ENCODE peak calls at places on chromosomes 5 and 9, in eight cellular contexts. One of them, this sample, is unnamed.

GRCh38 chr9:4499917-4500316 is 9.6 kb downstream of the SLC1A1 start:
- DNase-seq in RPMI7951: no peak
- DNase-seq in stimulated activated CD4-positive, alpha-beta T cell treated with anti-CD3 and anti-CD28 coated beads, TNF-alpha, amount 100 ng/mL, for 48 hours: no peak
- DNase-seq in pulmonary artery endothelial cell: no peak
- DNase-seq in activated CD4-positive, alpha-beta T cell treated with anti-CD3 and anti-CD28 coated beads, Interleukin-2, amount 50 U/mL, for 48 hours: no peak
- DNase-seq in activated CD4-positive, CD25-positive, alpha-beta regulatory T cell treated with anti-CD3 and anti-CD28 coated beads, Interleukin-2, amount 50 U/mL, for 16 hours: no peak
- DNase-seq in HS-5: no peak
- DNase-seq in heart left ventricle: no peak
- DNase-seq in this sample: no peak

GRCh38 chr5:146002491-146002890 is 66.1 kb downstream of the SH3RF2 start:
- DNase-seq in RPMI7951: no peak
- DNase-seq in pulmonary artery endothelial cell: no peak
- DNase-seq in heart left ventricle: no peak
- DNase-seq in activated CD4-positive, CD25-positive, alpha-beta regulatory T cell treated with anti-CD3 and anti-CD28 coated beads, Interleukin-2, amount 50 U/mL, for 16 hours: no peak
- DNase-seq in activated CD4-positive, alpha-beta T cell treated with anti-CD3 and anti-CD28 coated beads, Interleukin-2, amount 50 U/mL, for 48 hours: no peak
- DNase-seq in stimulated activated CD4-positive, alpha-beta T cell treated with anti-CD3 and anti-CD28 coated beads, TNF-alpha, amount 100 ng/mL, for 48 hours: no peak
- DNase-seq in HS-5: no peak
- DNase-seq in this sample: no peak

GRCh38 chr9:68844623-68845612 is 139.9 kb downstream of the PIP5K1B start:
- DNase-seq in RPMI7951: peak; percentile 14
- DNase-seq in stimulated activated CD4-positive, alpha-beta T cell treated with anti-CD3 and anti-CD28 coated beads, TNF-alpha, amount 100 ng/mL, for 48 hours: no peak
- DNase-seq in pulmonary artery endothelial cell: no peak
- DNase-seq in activated CD4-positive, CD25-positive, alpha-beta regulatory T cell treated with anti-CD3 and anti-CD28 coated beads, Interleukin-2, amount 50 U/mL, for 16 hours: no peak
- DNase-seq in heart left ventricle: no peak
- DNase-seq in activated CD4-positive, alpha-beta T cell treated with anti-CD3 and anti-CD28 coated beads, Interleukin-2, amount 50 U/mL, for 48 hours: peak; percentile 25
- DNase-seq in HS-5: no peak
- DNase-seq in this sample: no peak

GRCh38 chr5:83340511-83340918 is 131.0 kb upstream of the VCAN start:
- DNase-seq in HS-5: no peak
- DNase-seq in heart left ventricle: no peak
- DNase-seq in activated CD4-positive, alpha-beta T cell treated with anti-CD3 and anti-CD28 coated beads, Interleukin-2, amount 50 U/mL, for 48 hours: no peak
- DNase-seq in pulmonary artery endothelial cell: no peak
- DNase-seq in stimulated activated CD4-positive, alpha-beta T cell treated with anti-CD3 and anti-CD28 coated beads, TNF-alpha, amount 100 ng/mL, for 48 hours: no peak
- DNase-seq in activated CD4-positive, CD25-positive, alpha-beta regulatory T cell treated with anti-CD3 and anti-CD28 coated beads, Interleukin-2, amount 50 U/mL, for 16 hours: no peak
- DNase-seq in RPMI7951: no peak
- DNase-seq in this sample: no peak

GRCh38 chr9:133772581-133772980 is 34.4 kb upstream of the SARDH start:
- DNase-seq in HS-5: no peak
- DNase-seq in pulmonary artery endothelial cell: no peak
- DNase-seq in activated CD4-positive, CD25-positive, alpha-beta regulatory T cell treated with anti-CD3 and anti-CD28 coated beads, Interleukin-2, amount 50 U/mL, for 16 hours: no peak
- DNase-seq in stimulated activated CD4-positive, alpha-beta T cell treated with anti-CD3 and anti-CD28 coated beads, TNF-alpha, amount 100 ng/mL, for 48 hours: no peak
- DNase-seq in RPMI7951: no peak
- DNase-seq in heart left ventricle: peak; percentile 15
- DNase-seq in activated CD4-positive, alpha-beta T cell treated with anti-CD3 and anti-CD28 coated beads, Interleukin-2, amount 50 U/mL, for 48 hours: no peak
- DNase-seq in this sample: no peak

GRCh38 chr9:130101963-130102362 is 48.3 kb downstream of the GPR107 start:
- DNase-seq in RPMI7951: no peak
- DNase-seq in HS-5: no peak
- DNase-seq in activated CD4-positive, alpha-beta T cell treated with anti-CD3 and anti-CD28 coated beads, Interleukin-2, amount 50 U/mL, for 48 hours: no peak
- DNase-seq in stimulated activated CD4-positive, alpha-beta T cell treated with anti-CD3 and anti-CD28 coated beads, TNF-alpha, amount 100 ng/mL, for 48 hours: no peak
- DNase-seq in activated CD4-positive, CD25-positive, alpha-beta regulatory T cell treated with anti-CD3 and anti-CD28 coated beads, Interleukin-2, amount 50 U/mL, for 16 hours: no peak
- DNase-seq in pulmonary artery endothelial cell: no peak
- DNase-seq in heart left ventricle: no peak
- DNase-seq in this sample: no peak

GRCh38 chr5:133944263-133945230 is 23.9 kb downstream of the C5orf15 start:
- DNase-seq in activated CD4-positive, alpha-beta T cell treated with anti-CD3 and anti-CD28 coated beads, Interleukin-2, amount 50 U/mL, for 48 hours: peak; percentile 73
- DNase-seq in HS-5: no peak
- DNase-seq in heart left ventricle: peak; percentile 41
- DNase-seq in activated CD4-positive, CD25-positive, alpha-beta regulatory T cell treated with anti-CD3 and anti-CD28 coated beads, Interleukin-2, amount 50 U/mL, for 16 hours: no peak
- DNase-seq in stimulated activated CD4-positive, alpha-beta T cell treated with anti-CD3 and anti-CD28 coated beads, TNF-alpha, amount 100 ng/mL, for 48 hours: peak; percentile 38
- DNase-seq in RPMI7951: peak; percentile 47
- DNase-seq in pulmonary artery endothelial cell: no peak
- DNase-seq in this sample: peak; percentile 80

GRCh38 chr5:119418782-119419101 is 33.6 kb upstream of the HSD17B4 start:
- DNase-seq in RPMI7951: no peak
- DNase-seq in stimulated activated CD4-positive, alpha-beta T cell treated with anti-CD3 and anti-CD28 coated beads, TNF-alpha, amount 100 ng/mL, for 48 hours: no peak
- DNase-seq in HS-5: no peak
- DNase-seq in activated CD4-positive, CD25-positive, alpha-beta regulatory T cell treated with anti-CD3 and anti-CD28 coated beads, Interleukin-2, amount 50 U/mL, for 16 hours: no peak
- DNase-seq in activated CD4-positive, alpha-beta T cell treated with anti-CD3 and anti-CD28 coated beads, Interleukin-2, amount 50 U/mL, for 48 hours: no peak
- DNase-seq in pulmonary artery endothelial cell: no peak
- DNase-seq in heart left ventricle: no peak
- DNase-seq in this sample: peak; percentile 41

GRCh38 chr9:112127281-112127680 is 47.8 kb downstream of the SUSD1 start:
- DNase-seq in stimulated activated CD4-positive, alpha-beta T cell treated with anti-CD3 and anti-CD28 coated beads, TNF-alpha, amount 100 ng/mL, for 48 hours: no peak
- DNase-seq in activated CD4-positive, alpha-beta T cell treated with anti-CD3 and anti-CD28 coated beads, Interleukin-2, amount 50 U/mL, for 48 hours: no peak
- DNase-seq in RPMI7951: no peak
- DNase-seq in activated CD4-positive, CD25-positive, alpha-beta regulatory T cell treated with anti-CD3 and anti-CD28 coated beads, Interleukin-2, amount 50 U/mL, for 16 hours: no peak
- DNase-seq in heart left ventricle: no peak
- DNase-seq in pulmonary artery endothelial cell: no peak
- DNase-seq in HS-5: no peak
- DNase-seq in this sample: no peak

GRCh38 chr5:132063090-132063911 is 2.8 kb downstream of the IL3 start:
- DNase-seq in RPMI7951: peak; percentile 52
- DNase-seq in activated CD4-positive, CD25-positive, alpha-beta regulatory T cell treated with anti-CD3 and anti-CD28 coated beads, Interleukin-2, amount 50 U/mL, for 16 hours: peak; percentile 49
- DNase-seq in HS-5: peak; percentile 25
- DNase-seq in activated CD4-positive, alpha-beta T cell treated with anti-CD3 and anti-CD28 coated beads, Interleukin-2, amount 50 U/mL, for 48 hours: peak; percentile 94
- DNase-seq in pulmonary artery endothelial cell: no peak
- DNase-seq in stimulated activated CD4-positive, alpha-beta T cell treated with anti-CD3 and anti-CD28 coated beads, TNF-alpha, amount 100 ng/mL, for 48 hours: peak; percentile 79
- DNase-seq in heart left ventricle: peak; percentile 63
- DNase-seq in this sample: peak; percentile 73

GRCh38 chr9:93893899-93894690 is 61.1 kb downstream of the BARX1 start:
- DNase-seq in HS-5: no peak
- DNase-seq in stimulated activated CD4-positive, alpha-beta T cell treated with anti-CD3 and anti-CD28 coated beads, TNF-alpha, amount 100 ng/mL, for 48 hours: no peak
- DNase-seq in RPMI7951: no peak
- DNase-seq in activated CD4-positive, CD25-positive, alpha-beta regulatory T cell treated with anti-CD3 and anti-CD28 coated beads, Interleukin-2, amount 50 U/mL, for 16 hours: no peak
- DNase-seq in pulmonary artery endothelial cell: no peak
- DNase-seq in heart left ventricle: no peak
- DNase-seq in activated CD4-positive, alpha-beta T cell treated with anti-CD3 and anti-CD28 coated beads, Interleukin-2, amount 50 U/mL, for 48 hours: no peak
- DNase-seq in this sample: no peak

GRCh38 chr5:180084638-180085561 is 13.3 kb upstream of the RNF130 start:
- DNase-seq in activated CD4-positive, alpha-beta T cell treated with anti-CD3 and anti-CD28 coated beads, Interleukin-2, amount 50 U/mL, for 48 hours: no peak
- DNase-seq in heart left ventricle: no peak
- DNase-seq in stimulated activated CD4-positive, alpha-beta T cell treated with anti-CD3 and anti-CD28 coated beads, TNF-alpha, amount 100 ng/mL, for 48 hours: no peak
- DNase-seq in HS-5: no peak
- DNase-seq in pulmonary artery endothelial cell: no peak
- DNase-seq in RPMI7951: no peak
- DNase-seq in activated CD4-positive, CD25-positive, alpha-beta regulatory T cell treated with anti-CD3 and anti-CD28 coated beads, Interleukin-2, amount 50 U/mL, for 16 hours: no peak
- DNase-seq in this sample: no peak

GRCh38 chr9:131657456-131657855 is 82.4 kb downstream of the RAPGEF1 start:
- DNase-seq in activated CD4-positive, alpha-beta T cell treated with anti-CD3 and anti-CD28 coated beads, Interleukin-2, amount 50 U/mL, for 48 hours: no peak
- DNase-seq in pulmonary artery endothelial cell: no peak
- DNase-seq in activated CD4-positive, CD25-positive, alpha-beta regulatory T cell treated with anti-CD3 and anti-CD28 coated beads, Interleukin-2, amount 50 U/mL, for 16 hours: no peak
- DNase-seq in heart left ventricle: no peak
- DNase-seq in stimulated activated CD4-positive, alpha-beta T cell treated with anti-CD3 and anti-CD28 coated beads, TNF-alpha, amount 100 ng/mL, for 48 hours: no peak
- DNase-seq in RPMI7951: peak; percentile 75
- DNase-seq in HS-5: no peak
- DNase-seq in this sample: peak; percentile 21

GRCh38 chr9:124199474-124199873 is 58.3 kb upstream of the NEK6 start:
- DNase-seq in stimulated activated CD4-positive, alpha-beta T cell treated with anti-CD3 and anti-CD28 coated beads, TNF-alpha, amount 100 ng/mL, for 48 hours: no peak
- DNase-seq in pulmonary artery endothelial cell: no peak
- DNase-seq in RPMI7951: no peak
- DNase-seq in HS-5: no peak
- DNase-seq in activated CD4-positive, CD25-positive, alpha-beta regulatory T cell treated with anti-CD3 and anti-CD28 coated beads, Interleukin-2, amount 50 U/mL, for 16 hours: no peak
- DNase-seq in heart left ventricle: no peak
- DNase-seq in activated CD4-positive, alpha-beta T cell treated with anti-CD3 and anti-CD28 coated beads, Interleukin-2, amount 50 U/mL, for 48 hours: no peak
- DNase-seq in this sample: no peak

GRCh38 chr9:14661421-14662059 is 31.7 kb downstream of the ZDHHC21 start:
- DNase-seq in heart left ventricle: no peak
- DNase-seq in pulmonary artery endothelial cell: no peak
- DNase-seq in activated CD4-positive, CD25-positive, alpha-beta regulatory T cell treated with anti-CD3 and anti-CD28 coated beads, Interleukin-2, amount 50 U/mL, for 16 hours: no peak
- DNase-seq in activated CD4-positive, alpha-beta T cell treated with anti-CD3 and anti-CD28 coated beads, Interleukin-2, amount 50 U/mL, for 48 hours: no peak
- DNase-seq in RPMI7951: peak; percentile 6
- DNase-seq in stimulated activated CD4-positive, alpha-beta T cell treated with anti-CD3 and anti-CD28 coated beads, TNF-alpha, amount 100 ng/mL, for 48 hours: no peak
- DNase-seq in HS-5: no peak
- DNase-seq in this sample: peak; percentile 4

GRCh38 chr9:129166962-129167557 is 11.0 kb downstream of the IER5L start:
- DNase-seq in activated CD4-positive, CD25-positive, alpha-beta regulatory T cell treated with anti-CD3 and anti-CD28 coated beads, Interleukin-2, amount 50 U/mL, for 16 hours: no peak
- DNase-seq in activated CD4-positive, alpha-beta T cell treated with anti-CD3 and anti-CD28 coated beads, Interleukin-2, amount 50 U/mL, for 48 hours: peak; percentile 37
- DNase-seq in heart left ventricle: peak; percentile 70
- DNase-seq in pulmonary artery endothelial cell: no peak
- DNase-seq in HS-5: no peak
- DNase-seq in RPMI7951: peak; percentile 80
- DNase-seq in stimulated activated CD4-positive, alpha-beta T cell treated with anti-CD3 and anti-CD28 coated beads, TNF-alpha, amount 100 ng/mL, for 48 hours: peak; percentile 15
- DNase-seq in this sample: peak; percentile 80

GRCh38 chr9:114475412-114476136 is 29.7 kb downstream of the WHRN start:
- DNase-seq in stimulated activated CD4-positive, alpha-beta T cell treated with anti-CD3 and anti-CD28 coated beads, TNF-alpha, amount 100 ng/mL, for 48 hours: no peak
- DNase-seq in heart left ventricle: no peak
- DNase-seq in activated CD4-positive, CD25-positive, alpha-beta regulatory T cell treated with anti-CD3 and anti-CD28 coated beads, Interleukin-2, amount 50 U/mL, for 16 hours: no peak
- DNase-seq in pulmonary artery endothelial cell: no peak
- DNase-seq in HS-5: no peak
- DNase-seq in activated CD4-positive, alpha-beta T cell treated with anti-CD3 and anti-CD28 coated beads, Interleukin-2, amount 50 U/mL, for 48 hours: no peak
- DNase-seq in RPMI7951: no peak
- DNase-seq in this sample: no peak

GRCh38 chr5:31981361-31981955 is 192.7 kb downstream of the GOLPH3 start:
- DNase-seq in heart left ventricle: no peak
- DNase-seq in activated CD4-positive, alpha-beta T cell treated with anti-CD3 and anti-CD28 coated beads, Interleukin-2, amount 50 U/mL, for 48 hours: no peak
- DNase-seq in HS-5: no peak
- DNase-seq in stimulated activated CD4-positive, alpha-beta T cell treated with anti-CD3 and anti-CD28 coated beads, TNF-alpha, amount 100 ng/mL, for 48 hours: no peak
- DNase-seq in RPMI7951: no peak
- DNase-seq in pulmonary artery endothelial cell: no peak
- DNase-seq in activated CD4-positive, CD25-positive, alpha-beta regulatory T cell treated with anti-CD3 and anti-CD28 coated beads, Interleukin-2, amount 50 U/mL, for 16 hours: no peak
- DNase-seq in this sample: no peak

GRCh38 chr5:94313188-94313587 is 305.2 kb downstream of the KIAA0825 start:
- DNase-seq in HS-5: no peak
- DNase-seq in heart left ventricle: no peak
- DNase-seq in activated CD4-positive, alpha-beta T cell treated with anti-CD3 and anti-CD28 coated beads, Interleukin-2, amount 50 U/mL, for 48 hours: no peak
- DNase-seq in RPMI7951: no peak
- DNase-seq in activated CD4-positive, CD25-positive, alpha-beta regulatory T cell treated with anti-CD3 and anti-CD28 coated beads, Interleukin-2, amount 50 U/mL, for 16 hours: no peak
- DNase-seq in pulmonary artery endothelial cell: no peak
- DNase-seq in stimulated activated CD4-positive, alpha-beta T cell treated with anti-CD3 and anti-CD28 coated beads, TNF-alpha, amount 100 ng/mL, for 48 hours: no peak
- DNase-seq in this sample: no peak

GRCh38 chr9:89701221-89701798 is 96.5 kb downstream of the GADD45G start:
- DNase-seq in RPMI7951: no peak
- DNase-seq in heart left ventricle: no peak
- DNase-seq in HS-5: no peak
- DNase-seq in pulmonary artery endothelial cell: no peak
- DNase-seq in activated CD4-positive, alpha-beta T cell treated with anti-CD3 and anti-CD28 coated beads, Interleukin-2, amount 50 U/mL, for 48 hours: peak; percentile 84
- DNase-seq in activated CD4-positive, CD25-positive, alpha-beta regulatory T cell treated with anti-CD3 and anti-CD28 coated beads, Interleukin-2, amount 50 U/mL, for 16 hours: peak; percentile 26
- DNase-seq in stimulated activated CD4-positive, alpha-beta T cell treated with anti-CD3 and anti-CD28 coated beads, TNF-alpha, amount 100 ng/mL, for 48 hours: peak; percentile 49
- DNase-seq in this sample: no peak

GRCh38 chr5:139747583-139748504 is 47.8 kb upstream of the PSD2 start:
- DNase-seq in pulmonary artery endothelial cell: no peak
- DNase-seq in heart left ventricle: peak; percentile 71
- DNase-seq in RPMI7951: peak; percentile 45
- DNase-seq in stimulated activated CD4-positive, alpha-beta T cell treated with anti-CD3 and anti-CD28 coated beads, TNF-alpha, amount 100 ng/mL, for 48 hours: peak; percentile 49
- DNase-seq in HS-5: no peak
- DNase-seq in activated CD4-positive, alpha-beta T cell treated with anti-CD3 and anti-CD28 coated beads, Interleukin-2, amount 50 U/mL, for 48 hours: peak; percentile 70
- DNase-seq in activated CD4-positive, CD25-positive, alpha-beta regulatory T cell treated with anti-CD3 and anti-CD28 coated beads, Interleukin-2, amount 50 U/mL, for 16 hours: peak; percentile 5
- DNase-seq in this sample: no peak

GRCh38 chr5:112923148-112923917 is 1.3 kb upstream of the REEP5 start:
- DNase-seq in activated CD4-positive, CD25-positive, alpha-beta regulatory T cell treated with anti-CD3 and anti-CD28 coated beads, Interleukin-2, amount 50 U/mL, for 16 hours: no peak
- DNase-seq in RPMI7951: no peak
- DNase-seq in heart left ventricle: no peak
- DNase-seq in pulmonary artery endothelial cell: no peak
- DNase-seq in HS-5: no peak
- DNase-seq in stimulated activated CD4-positive, alpha-beta T cell treated with anti-CD3 and anti-CD28 coated beads, TNF-alpha, amount 100 ng/mL, for 48 hours: no peak
- DNase-seq in activated CD4-positive, alpha-beta T cell treated with anti-CD3 and anti-CD28 coated beads, Interleukin-2, amount 50 U/mL, for 48 hours: no peak
- DNase-seq in this sample: no peak

GRCh38 chr9:119698535-119698934 is 329.3 kb upstream of the BRINP1 start:
- DNase-seq in activated CD4-positive, alpha-beta T cell treated with anti-CD3 and anti-CD28 coated beads, Interleukin-2, amount 50 U/mL, for 48 hours: no peak
- DNase-seq in stimulated activated CD4-positive, alpha-beta T cell treated with anti-CD3 and anti-CD28 coated beads, TNF-alpha, amount 100 ng/mL, for 48 hours: no peak
- DNase-seq in RPMI7951: no peak
- DNase-seq in HS-5: no peak
- DNase-seq in pulmonary artery endothelial cell: no peak
- DNase-seq in heart left ventricle: no peak
- DNase-seq in activated CD4-positive, CD25-positive, alpha-beta regulatory T cell treated with anti-CD3 and anti-CD28 coated beads, Interleukin-2, amount 50 U/mL, for 16 hours: no peak
- DNase-seq in this sample: no peak

GRCh38 chr9:133810556-133811195 is 72.5 kb upstream of the SARDH start:
- DNase-seq in activated CD4-positive, alpha-beta T cell treated with anti-CD3 and anti-CD28 coated beads, Interleukin-2, amount 50 U/mL, for 48 hours: no peak
- DNase-seq in HS-5: no peak
- DNase-seq in heart left ventricle: no peak
- DNase-seq in pulmonary artery endothelial cell: no peak
- DNase-seq in activated CD4-positive, CD25-positive, alpha-beta regulatory T cell treated with anti-CD3 and anti-CD28 coated beads, Interleukin-2, amount 50 U/mL, for 16 hours: no peak
- DNase-seq in stimulated activated CD4-positive, alpha-beta T cell treated with anti-CD3 and anti-CD28 coated beads, TNF-alpha, amount 100 ng/mL, for 48 hours: no peak
- DNase-seq in RPMI7951: no peak
- DNase-seq in this sample: no peak

GRCh38 chr9:113991714-113992113 is 86.4 kb downstream of the AMBP start:
- DNase-seq in pulmonary artery endothelial cell: no peak
- DNase-seq in stimulated activated CD4-positive, alpha-beta T cell treated with anti-CD3 and anti-CD28 coated beads, TNF-alpha, amount 100 ng/mL, for 48 hours: no peak
- DNase-seq in activated CD4-positive, alpha-beta T cell treated with anti-CD3 and anti-CD28 coated beads, Interleukin-2, amount 50 U/mL, for 48 hours: no peak
- DNase-seq in HS-5: no peak
- DNase-seq in heart left ventricle: no peak
- DNase-seq in RPMI7951: no peak
- DNase-seq in activated CD4-positive, CD25-positive, alpha-beta regulatory T cell treated with anti-CD3 and anti-CD28 coated beads, Interleukin-2, amount 50 U/mL, for 16 hours: no peak
- DNase-seq in this sample: no peak

GRCh38 chr5:17444496-17444895 is 53.5 kb upstream of the TAF11L2 start:
- DNase-seq in pulmonary artery endothelial cell: no peak
- DNase-seq in heart left ventricle: no peak
- DNase-seq in RPMI7951: no peak
- DNase-seq in activated CD4-positive, alpha-beta T cell treated with anti-CD3 and anti-CD28 coated beads, Interleukin-2, amount 50 U/mL, for 48 hours: no peak
- DNase-seq in stimulated activated CD4-positive, alpha-beta T cell treated with anti-CD3 and anti-CD28 coated beads, TNF-alpha, amount 100 ng/mL, for 48 hours: no peak
- DNase-seq in activated CD4-positive, CD25-positive, alpha-beta regulatory T cell treated with anti-CD3 and anti-CD28 coated beads, Interleukin-2, amount 50 U/mL, for 16 hours: no peak
- DNase-seq in HS-5: no peak
- DNase-seq in this sample: no peak

GRCh38 chr5:57524661-57525060 is 42.0 kb upstream of the ACTBL2 start:
- DNase-seq in heart left ventricle: no peak
- DNase-seq in pulmonary artery endothelial cell: no peak
- DNase-seq in activated CD4-positive, alpha-beta T cell treated with anti-CD3 and anti-CD28 coated beads, Interleukin-2, amount 50 U/mL, for 48 hours: no peak
- DNase-seq in activated CD4-positive, CD25-positive, alpha-beta regulatory T cell treated with anti-CD3 and anti-CD28 coated beads, Interleukin-2, amount 50 U/mL, for 16 hours: no peak
- DNase-seq in stimulated activated CD4-positive, alpha-beta T cell treated with anti-CD3 and anti-CD28 coated beads, TNF-alpha, amount 100 ng/mL, for 48 hours: no peak
- DNase-seq in RPMI7951: no peak
- DNase-seq in HS-5: no peak
- DNase-seq in this sample: no peak

This sample was measured in H4.